ENCODE peak calls at places on chromosome 15, in five cellular contexts. F, U, X, Y and J are unnamed samples.

GRCh38 chr15:83310521-83311456 is 26.3 kb upstream of the BNC1 start:
- DNase-seq in F (no peak), U (no peak), X (no peak), Y (no peak), J (no peak)

GRCh38 chr15:40825661-40826088 is 2.8 kb downstream of the PPP1R14D start:
- DNase-seq in F (peak), U (no peak), X (no peak), Y (no peak), J (no peak)

GRCh38 chr15:93028632-93029612 is 60.1 kb downstream of the RGMA start:
- DNase-seq in F (peak), U (peak), X (no peak), Y (no peak), J (peak)

GRCh38 chr15:78991879-78992278 is 47.0 kb upstream of the CTSH start:
- DNase-seq in F (no peak), U (peak), X (no peak), Y (no peak), J (no peak)

GRCh38 chr15:58724471-58724870 is 25.0 kb downstream of the ADAM10 start:
- DNase-seq in F (no peak), U (no peak), X (peak), Y (no peak), J (peak)

GRCh38 chr15:98801234-98801561 is 152.9 kb downstream of the IGF1R start:
- DNase-seq in F (no peak), U (no peak), X (no peak), Y (no peak), J (no peak)

GRCh38 chr15:36252117-36252711 is 327.2 kb upstream of the CDIN1 start:
- DNase-seq in F (no peak), U (no peak), X (no peak), Y (no peak), J (no peak)

GRCh38 chr15:49692514-49693090 is 71.8 kb downstream of the DTWD1 start:
- DNase-seq in F (no peak), U (no peak), X (no peak), Y (no peak), J (no peak)

GRCh38 chr15:29612096-29612495 is 210.2 kb downstream of the TJP1 start:
- DNase-seq in F (no peak), U (no peak), X (no peak), Y (no peak), J (no peak)

GRCh38 chr15:89472785-89473256 is 23.6 kb downstream of the RHCG start:
- DNase-seq in F (peak), U (peak), X (no peak), Y (peak), J (peak)

GRCh38 chr15:41967506-41968206 is 4.7 kb downstream of the EHD4 start:
- DNase-seq in F (peak), U (peak), X (peak), Y (no peak), J (peak)

GRCh38 chr15:60374628-60375081 is 23.1 kb downstream of the ANXA2 start:
- DNase-seq in F (peak), U (no peak), X (no peak), Y (no peak), J (peak)

GRCh38 chr15:69597061-69597592 is 144.5 kb downstream of the RPLP1 start:
- DNase-seq in F (peak), U (no peak), X (no peak), Y (no peak), J (no peak)

GRCh38 chr15:61227269-61228024 is 1.7 kb downstream of the RORA start:
- DNase-seq in F (no peak), U (no peak), X (no peak), Y (peak), J (peak)

GRCh38 chr15:91186892-91187644 is 87.0 kb downstream of the SV2B start:
- DNase-seq in F (no peak), U (no peak), X (no peak), Y (no peak), J (no peak)

GRCh38 chr15:76377217-76377616 is 40.6 kb downstream of the ISL2 start:
- DNase-seq in F (no peak), U (no peak), X (no peak), Y (no peak), J (no peak)

DNA sequence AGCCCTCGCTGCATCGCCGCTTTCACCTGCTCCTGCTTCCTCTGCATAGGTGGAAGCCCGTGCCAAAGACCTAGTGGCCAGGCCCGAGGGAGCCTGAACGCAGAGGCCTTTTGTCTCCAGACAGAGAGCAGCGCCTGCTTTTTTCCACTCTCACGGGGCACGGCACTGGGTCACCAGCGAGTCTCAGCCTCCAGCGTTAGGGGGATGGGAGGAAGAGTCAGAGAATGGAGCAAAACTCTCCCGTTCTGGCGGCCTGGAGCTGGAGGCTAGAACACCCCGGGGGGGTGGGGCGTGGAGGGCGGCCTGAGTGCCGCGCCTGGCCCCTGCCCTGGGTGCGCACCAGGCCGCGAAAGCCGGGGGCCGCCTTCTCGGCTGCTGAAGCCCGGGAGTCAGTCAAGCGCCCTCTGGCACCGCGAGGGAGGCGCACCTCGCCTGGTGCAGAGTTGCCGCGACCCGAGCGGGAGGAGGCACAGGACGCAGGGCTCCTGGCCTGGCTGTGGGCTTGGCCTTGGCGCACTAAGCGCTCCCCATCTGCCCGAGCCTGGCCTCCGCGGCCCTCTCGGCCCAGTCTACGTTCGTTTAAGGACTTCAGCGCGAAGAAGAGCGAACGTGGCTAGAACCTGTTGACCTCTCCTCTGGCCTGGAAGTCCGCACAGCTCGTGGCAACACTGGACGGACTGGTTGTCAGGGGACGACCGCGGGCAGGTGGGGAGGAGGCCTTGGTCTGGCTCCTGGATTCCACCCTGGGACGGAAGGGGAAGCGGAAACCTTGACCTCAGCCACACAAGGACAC is 21.5 kb downstream of the NR2F2 start:
- DNase-seq in F (peak), U (peak), X (no peak), Y (no peak), J (peak)
- TF ChIP-seq POLR2AphosphoS5 in F (peak), U (peak), X (no peak), Y (no peak), J (no peak)

DNA sequence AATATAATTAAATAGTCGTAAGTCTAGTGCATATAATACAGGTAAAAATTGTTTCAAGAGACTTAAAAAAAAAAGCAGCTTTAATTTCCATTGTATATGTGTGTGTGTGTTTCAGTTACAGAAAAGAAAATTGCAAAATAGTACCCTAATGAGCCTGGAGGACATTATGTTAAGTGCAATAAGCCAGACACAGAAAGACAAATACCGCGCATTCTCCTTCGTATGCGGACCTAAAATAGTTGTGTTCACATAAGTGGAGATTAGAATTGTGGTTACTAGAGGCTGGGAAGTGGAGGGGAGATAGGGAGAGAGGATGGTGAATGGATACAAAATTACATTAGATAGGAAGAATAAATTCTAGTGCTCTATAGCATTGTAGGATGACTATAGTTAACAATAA is 3.6 kb downstream of the MESD start:
- DNase-seq in F (no peak), U (no peak), X (no peak), Y (no peak), J (no peak)
- H3K27ac ChIP-seq in F (no peak), U (peak), X (no peak), Y (no peak), J (no peak)

GRCh38 chr15:32053717-32054116 is 23.4 kb downstream of the CHRNA7 start:
- DNase-seq in F (no peak), U (no peak), X (no peak), Y (no peak), J (no peak)
- TF ChIP-seq POLR2AphosphoS5 in F (no peak), U (no peak), X (no peak), Y (no peak), J (no peak)

GRCh38 chr15:74723187-74723586 is 2.1 kb downstream of the CYP1A1 start:
- DNase-seq in F (no peak), U (no peak), X (no peak), Y (no peak), J (no peak)
- H3K27ac ChIP-seq in F (no peak), U (no peak), X (no peak), Y (no peak), J (no peak)

GRCh38 chr15:63234479-63234878 is 42.9 kb upstream of the APH1B start:
- DNase-seq in F (peak), U (no peak), X (no peak), Y (no peak), J (peak)
- TF ChIP-seq POLR2AphosphoS5 in F (peak), U (peak), X (no peak), Y (no peak), J (no peak)

DNA sequence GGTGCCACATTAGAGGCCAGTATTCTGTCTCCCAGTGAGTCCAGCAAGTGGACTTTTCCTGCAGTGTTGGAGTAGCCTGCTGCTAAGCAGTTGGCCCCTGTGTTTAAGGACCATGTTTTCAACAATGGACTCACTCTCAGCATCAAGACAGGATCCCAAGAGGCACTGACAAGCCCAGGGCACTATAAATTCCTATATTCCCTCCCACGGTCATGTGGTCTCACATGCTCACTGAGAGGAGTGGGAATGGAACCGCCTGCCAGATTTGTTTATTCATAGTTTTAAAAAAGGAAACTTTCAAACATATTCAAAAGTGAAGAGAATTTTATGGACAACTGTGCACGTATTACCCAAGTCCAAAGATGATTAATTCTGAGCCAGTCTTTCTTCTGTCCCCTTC is 435.3 kb upstream of the C2CD4B start:
- DNase-seq in F (no peak), U (no peak), X (no peak), Y (no peak), J (no peak)
- H3K27ac ChIP-seq in F (no peak), U (no peak), X (no peak), Y (no peak), J (no peak)

DNA sequence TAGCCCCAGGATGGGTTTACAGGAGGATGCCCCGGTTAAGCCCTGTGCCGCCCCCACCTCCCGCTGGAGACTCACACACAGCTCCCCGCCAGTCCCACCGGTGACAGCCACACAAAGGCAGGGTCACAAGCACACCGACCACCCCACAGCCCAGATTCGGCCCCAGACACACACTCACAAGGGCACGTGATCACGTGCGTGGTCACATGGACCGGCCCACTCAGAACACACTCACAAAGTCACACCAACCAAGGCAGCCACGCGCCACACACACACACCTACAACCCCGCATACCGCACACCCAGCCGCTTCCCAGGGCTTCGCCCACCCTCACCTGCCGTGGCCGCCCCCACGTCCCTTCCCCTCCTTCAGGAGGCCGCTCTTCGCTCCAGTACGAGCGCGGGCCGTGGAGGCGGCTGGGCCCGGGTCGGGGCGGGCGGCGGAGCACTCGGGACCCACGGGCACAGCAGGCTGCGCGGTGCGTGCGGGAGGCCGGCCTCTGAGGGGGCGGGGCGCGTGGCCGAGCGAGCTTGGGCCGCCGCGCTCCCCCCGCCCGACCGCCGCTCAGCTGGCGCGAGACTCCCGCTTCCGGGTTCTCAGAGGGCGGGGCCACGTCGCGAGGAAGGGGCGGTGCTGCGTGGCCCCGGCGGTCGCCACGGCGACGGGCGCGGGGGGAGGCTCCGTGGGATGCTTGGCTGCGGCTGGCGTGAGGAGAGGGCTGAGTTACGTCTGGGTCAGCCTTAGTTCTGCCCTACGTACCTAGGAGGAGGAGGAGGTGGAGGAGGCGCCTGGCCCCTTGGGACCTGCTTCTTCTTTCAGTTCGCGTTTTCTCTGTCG is at the start of gene SPG21:
- DNase-seq in F (peak), U (peak), X (peak), Y (peak), J (peak)
- TF ChIP-seq POLR2AphosphoS5 in F (peak), U (peak), X (peak), Y (peak), J (peak)

DNA sequence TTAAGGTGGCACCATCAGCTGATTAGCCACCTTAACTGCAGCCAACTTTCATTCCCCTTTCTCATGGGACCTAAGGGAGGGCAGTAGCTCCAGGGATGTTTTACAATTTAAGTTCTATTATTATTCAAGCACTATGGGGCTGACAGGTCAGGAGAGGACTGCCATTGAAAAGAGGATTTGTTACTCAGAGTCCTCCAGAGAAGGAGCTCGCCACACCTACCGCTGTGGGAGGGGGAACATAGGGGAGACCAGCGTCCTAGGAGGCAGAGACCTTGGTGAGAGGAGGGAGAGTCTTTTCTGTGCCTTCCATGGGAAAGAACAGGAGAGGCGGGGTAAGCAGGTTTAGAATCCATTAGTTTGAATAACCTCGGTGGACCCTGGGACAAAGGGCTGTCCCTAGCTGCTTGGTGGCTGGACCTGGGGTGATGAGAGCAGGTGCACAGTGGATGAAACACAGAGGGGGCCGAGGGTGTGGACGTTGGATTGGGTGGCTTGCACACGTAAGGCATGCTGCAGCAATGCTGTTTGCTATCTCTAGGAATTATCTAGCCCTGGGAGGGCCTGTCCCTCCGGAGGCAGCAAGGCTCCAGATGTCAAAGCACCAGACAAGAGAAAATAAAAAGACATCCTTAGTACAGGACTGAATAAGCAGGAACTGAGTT is 14.2 kb downstream of the ATP10A start:
- DNase-seq in F (no peak), U (no peak), X (no peak), Y (peak), J (no peak)
- H3K27ac ChIP-seq in F (peak), U (no peak), X (no peak), Y (no peak), J (no peak)